ENCODE peak calls at places on chromosomes 1 and 21, in eight cellular contexts. One of them, this sample, is unnamed.
A peak's percentile ranks its signal among the peaks of the same experiment; 100 is the strongest.

GRCh38 chr1:208173749-208174148 is 70.4 kb downstream of the PLXNA2 start:
- DNase-seq in CD4-positive, alpha-beta T cell: no peak
- DNase-seq in fibroblast of the aortic adventitia: no peak
- DNase-seq in neural crest cell: no peak
- DNase-seq in AG09309: no peak
- DNase-seq in adrenal gland: no peak
- DNase-seq in fibroblast of lung: peak; percentile 43
- DNase-seq in stomach: no peak
- DNase-seq in this sample: no peak

GRCh38 chr1:188904201-188904600 is 1573.5 kb downstream of the BRINP3 start:
- DNase-seq in CD4-positive, alpha-beta T cell: no peak
- DNase-seq in fibroblast of the aortic adventitia: no peak
- DNase-seq in neural crest cell: no peak
- DNase-seq in AG09309: no peak
- DNase-seq in adrenal gland: no peak
- DNase-seq in fibroblast of lung: peak; percentile 7
- DNase-seq in stomach: no peak
- DNase-seq in this sample: no peak

GRCh38 chr21:37751268-37751975 is 164.8 kb downstream of the KCNJ6 start:
- DNase-seq in CD4-positive, alpha-beta T cell: no peak
- DNase-seq in fibroblast of the aortic adventitia: peak; percentile 18
- DNase-seq in neural crest cell: no peak
- DNase-seq in AG09309: no peak
- DNase-seq in adrenal gland: no peak
- DNase-seq in fibroblast of lung: peak; percentile 54
- DNase-seq in stomach: no peak
- DNase-seq in this sample: no peak

GRCh38 chr1:18849252-18849651 is 10.2 kb downstream of the TAS1R2 start:
- DNase-seq in CD4-positive, alpha-beta T cell: no peak
- DNase-seq in fibroblast of the aortic adventitia: no peak
- DNase-seq in neural crest cell: no peak
- DNase-seq in AG09309: no peak
- DNase-seq in adrenal gland: peak; percentile 62
- DNase-seq in fibroblast of lung: no peak
- DNase-seq in stomach: no peak
- DNase-seq in this sample: no peak

GRCh38 chr21:46661211-46661625 is 25.7 kb downstream of the PRMT2 start:
- DNase-seq in CD4-positive, alpha-beta T cell: peak; percentile 53
- DNase-seq in fibroblast of the aortic adventitia: peak; percentile 83
- DNase-seq in neural crest cell: peak; percentile 48
- DNase-seq in AG09309: peak; percentile 43
- DNase-seq in adrenal gland: peak; percentile 68
- DNase-seq in fibroblast of lung: peak; percentile 80
- DNase-seq in stomach: peak; percentile 40
- DNase-seq in this sample: peak; percentile 88

GRCh38 chr1:78651247-78651646 is 1.6 kb downstream of the IFI44 start:
- DNase-seq in CD4-positive, alpha-beta T cell: no peak
- DNase-seq in fibroblast of the aortic adventitia: no peak
- DNase-seq in neural crest cell: no peak
- DNase-seq in AG09309: no peak
- DNase-seq in adrenal gland: no peak
- DNase-seq in fibroblast of lung: peak; percentile 39
- DNase-seq in stomach: no peak
- DNase-seq in this sample: no peak

GRCh38 chr1:74053407-74053806 is 144.6 kb downstream of the LRRIQ3 start:
- DNase-seq in CD4-positive, alpha-beta T cell: no peak
- DNase-seq in fibroblast of the aortic adventitia: no peak
- DNase-seq in neural crest cell: no peak
- DNase-seq in AG09309: no peak
- DNase-seq in adrenal gland: no peak
- DNase-seq in fibroblast of lung: peak; percentile 32
- DNase-seq in stomach: no peak
- DNase-seq in this sample: no peak

GRCh38 chr1:56965191-56965590 is 624 bp downstream of the C8B start:
- DNase-seq in CD4-positive, alpha-beta T cell: no peak
- DNase-seq in fibroblast of the aortic adventitia: no peak
- DNase-seq in neural crest cell: no peak
- DNase-seq in AG09309: no peak
- DNase-seq in adrenal gland: no peak
- DNase-seq in fibroblast of lung: no peak
- DNase-seq in stomach: no peak
- DNase-seq in this sample: no peak

GRCh38 chr1:175373786-175374623 is 181.4 kb upstream of the KIAA0040 start:
- DNase-seq in CD4-positive, alpha-beta T cell: no peak
- DNase-seq in fibroblast of the aortic adventitia: no peak
- DNase-seq in neural crest cell: peak; percentile 69
- DNase-seq in AG09309: no peak
- DNase-seq in adrenal gland: peak; percentile 25
- DNase-seq in fibroblast of lung: no peak
- DNase-seq in stomach: no peak
- DNase-seq in this sample: peak; percentile 47

GRCh38 chr1:159996653-159997052 is 35.1 kb downstream of the PIGM start:
- DNase-seq in CD4-positive, alpha-beta T cell: no peak
- DNase-seq in fibroblast of the aortic adventitia: peak; percentile 95
- DNase-seq in neural crest cell: no peak
- DNase-seq in AG09309: peak; percentile 74
- DNase-seq in adrenal gland: no peak
- DNase-seq in fibroblast of lung: peak; percentile 96
- DNase-seq in stomach: no peak
- DNase-seq in this sample: no peak

DNA sequence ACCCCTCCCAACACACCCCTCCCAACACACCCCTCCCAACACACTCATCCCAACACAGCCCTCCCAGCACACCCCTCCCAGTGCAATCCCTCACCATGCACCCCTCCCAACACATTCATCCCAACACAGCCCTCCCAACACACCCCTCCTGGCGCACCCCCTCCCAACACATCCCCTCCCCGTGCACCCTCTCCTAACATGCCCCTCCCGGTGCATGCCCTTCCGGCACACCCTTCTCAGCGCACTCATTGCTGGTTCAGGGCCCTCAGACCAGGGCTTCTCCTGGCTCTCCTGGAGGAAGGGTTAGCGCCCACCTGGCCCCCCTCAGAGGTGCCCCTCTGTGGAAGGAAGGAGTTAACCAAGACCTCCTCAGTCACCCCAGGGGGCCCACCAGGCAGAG is 74.5 kb upstream of the ARHGEF16 start:
- DNase-seq in CD4-positive, alpha-beta T cell: no peak
- DNase-seq in fibroblast of the aortic adventitia: no peak
- DNase-seq in neural crest cell: no peak
- DNase-seq in AG09309: no peak
- DNase-seq in adrenal gland: no peak
- DNase-seq in fibroblast of lung: no peak
- DNase-seq in stomach: no peak
- DNase-seq in this sample: no peak
- TF ChIP-seq CTCF in CD4-positive, alpha-beta T cell: no peak
- TF ChIP-seq CTCF in fibroblast of the aortic adventitia: no peak
- TF ChIP-seq CTCF in neural crest cell: no peak
- TF ChIP-seq CTCF in AG09309: no peak
- TF ChIP-seq CTCF in adrenal gland: no peak
- TF ChIP-seq CTCF in fibroblast of lung: no peak
- TF ChIP-seq CTCF in stomach: no peak
- TF ChIP-seq CTCF in this sample: no peak

GRCh38 chr1:26189751-26190275 is 589 bp upstream of the CATSPER4 start:
- DNase-seq in CD4-positive, alpha-beta T cell: no peak
- DNase-seq in fibroblast of the aortic adventitia: no peak
- DNase-seq in neural crest cell: no peak
- DNase-seq in AG09309: no peak
- DNase-seq in adrenal gland: no peak
- DNase-seq in fibroblast of lung: no peak
- DNase-seq in stomach: no peak
- DNase-seq in this sample: no peak
- TF ChIP-seq CTCF in CD4-positive, alpha-beta T cell: no peak
- TF ChIP-seq CTCF in fibroblast of the aortic adventitia: no peak
- TF ChIP-seq CTCF in neural crest cell: no peak
- TF ChIP-seq CTCF in AG09309: no peak
- TF ChIP-seq CTCF in adrenal gland: no peak
- TF ChIP-seq CTCF in fibroblast of lung: no peak
- TF ChIP-seq CTCF in stomach: no peak
- TF ChIP-seq CTCF in this sample: no peak

GRCh38 chr1:110011527-110012041 is 22.8 kb upstream of the STRIP1 start:
- DNase-seq in CD4-positive, alpha-beta T cell: no peak
- DNase-seq in fibroblast of the aortic adventitia: peak; percentile 74
- DNase-seq in neural crest cell: no peak
- DNase-seq in AG09309: no peak
- DNase-seq in adrenal gland: no peak
- DNase-seq in fibroblast of lung: peak; percentile 51
- DNase-seq in stomach: peak; percentile 33
- DNase-seq in this sample: peak; percentile 77
- TF ChIP-seq CTCF in CD4-positive, alpha-beta T cell: no peak
- TF ChIP-seq CTCF in fibroblast of the aortic adventitia: peak; percentile 67
- TF ChIP-seq CTCF in neural crest cell: peak; percentile 65
- TF ChIP-seq CTCF in AG09309: peak; percentile 63
- TF ChIP-seq CTCF in adrenal gland: peak; percentile 47
- TF ChIP-seq CTCF in fibroblast of lung: peak; percentile 77
- TF ChIP-seq CTCF in stomach: peak; percentile 42
- TF ChIP-seq CTCF in this sample: peak; percentile 62

GRCh38 chr1:89994805-89995594 is at the start of gene ZNF326:
- DNase-seq in CD4-positive, alpha-beta T cell: peak; percentile 90
- DNase-seq in fibroblast of the aortic adventitia: peak; percentile 93
- DNase-seq in neural crest cell: peak; percentile 98
- DNase-seq in AG09309: peak; percentile 91
- DNase-seq in adrenal gland: peak; percentile 97
- DNase-seq in fibroblast of lung: peak; percentile 96
- DNase-seq in stomach: peak; percentile 98
- DNase-seq in this sample: peak; percentile 99
- TF ChIP-seq CTCF in CD4-positive, alpha-beta T cell: no peak
- TF ChIP-seq CTCF in fibroblast of the aortic adventitia: no peak
- TF ChIP-seq CTCF in neural crest cell: no peak
- TF ChIP-seq CTCF in AG09309: no peak
- TF ChIP-seq CTCF in adrenal gland: no peak
- TF ChIP-seq CTCF in fibroblast of lung: no peak
- TF ChIP-seq CTCF in stomach: no peak
- TF ChIP-seq CTCF in this sample: no peak

GRCh38 chr1:152657677-152658076 is 5.5 kb upstream of the LCE2D start:
- DNase-seq in CD4-positive, alpha-beta T cell: no peak
- DNase-seq in fibroblast of the aortic adventitia: no peak
- DNase-seq in neural crest cell: no peak
- DNase-seq in AG09309: no peak
- DNase-seq in adrenal gland: no peak
- DNase-seq in fibroblast of lung: no peak
- DNase-seq in stomach: no peak
- DNase-seq in this sample: no peak
- TF ChIP-seq CTCF in CD4-positive, alpha-beta T cell: no peak
- TF ChIP-seq CTCF in fibroblast of the aortic adventitia: no peak
- TF ChIP-seq CTCF in neural crest cell: no peak
- TF ChIP-seq CTCF in AG09309: no peak
- TF ChIP-seq CTCF in adrenal gland: no peak
- TF ChIP-seq CTCF in fibroblast of lung: no peak
- TF ChIP-seq CTCF in stomach: no peak
- TF ChIP-seq CTCF in this sample: no peak

GRCh38 chr1:34547043-34547674 is 207.7 kb upstream of the GJB5 start:
- DNase-seq in CD4-positive, alpha-beta T cell: no peak
- DNase-seq in fibroblast of the aortic adventitia: peak; percentile 5
- DNase-seq in neural crest cell: peak; percentile 5
- DNase-seq in AG09309: no peak
- DNase-seq in adrenal gland: peak; percentile 22
- DNase-seq in fibroblast of lung: no peak
- DNase-seq in stomach: no peak
- DNase-seq in this sample: no peak
- TF ChIP-seq CTCF in CD4-positive, alpha-beta T cell: no peak
- TF ChIP-seq CTCF in fibroblast of the aortic adventitia: peak; percentile 21
- TF ChIP-seq CTCF in neural crest cell: peak; percentile 53
- TF ChIP-seq CTCF in AG09309: no peak
- TF ChIP-seq CTCF in adrenal gland: no peak
- TF ChIP-seq CTCF in fibroblast of lung: no peak
- TF ChIP-seq CTCF in stomach: no peak
- TF ChIP-seq CTCF in this sample: no peak

GRCh38 chr1:66349277-66349676 is 184.7 kb upstream of the SGIP1 start:
- DNase-seq in CD4-positive, alpha-beta T cell: no peak
- DNase-seq in fibroblast of the aortic adventitia: no peak
- DNase-seq in neural crest cell: no peak
- DNase-seq in AG09309: no peak
- DNase-seq in adrenal gland: no peak
- DNase-seq in fibroblast of lung: no peak
- DNase-seq in stomach: no peak
- DNase-seq in this sample: no peak
- TF ChIP-seq CTCF in CD4-positive, alpha-beta T cell: no peak
- TF ChIP-seq CTCF in fibroblast of the aortic adventitia: no peak
- TF ChIP-seq CTCF in neural crest cell: no peak
- TF ChIP-seq CTCF in AG09309: no peak
- TF ChIP-seq CTCF in adrenal gland: no peak
- TF ChIP-seq CTCF in fibroblast of lung: no peak
- TF ChIP-seq CTCF in stomach: no peak
- TF ChIP-seq CTCF in this sample: no peak

GRCh38 chr1:164930833-164931232 is 371.8 kb downstream of the PBX1 start:
- DNase-seq in CD4-positive, alpha-beta T cell: no peak
- DNase-seq in fibroblast of the aortic adventitia: no peak
- DNase-seq in neural crest cell: no peak
- DNase-seq in AG09309: no peak
- DNase-seq in adrenal gland: no peak
- DNase-seq in fibroblast of lung: no peak
- DNase-seq in stomach: no peak
- DNase-seq in this sample: no peak

GRCh38 chr1:164930241-164930640 is 371.3 kb downstream of the PBX1 start:
- DNase-seq in CD4-positive, alpha-beta T cell: no peak
- DNase-seq in fibroblast of the aortic adventitia: no peak
- DNase-seq in neural crest cell: no peak
- DNase-seq in AG09309: no peak
- DNase-seq in adrenal gland: no peak
- DNase-seq in fibroblast of lung: no peak
- DNase-seq in stomach: no peak
- DNase-seq in this sample: no peak

GRCh38 chr1:164937297-164937696 is 378.3 kb downstream of the PBX1 start:
- DNase-seq in CD4-positive, alpha-beta T cell: no peak
- DNase-seq in fibroblast of the aortic adventitia: no peak
- DNase-seq in neural crest cell: no peak
- DNase-seq in AG09309: no peak
- DNase-seq in adrenal gland: no peak
- DNase-seq in fibroblast of lung: no peak
- DNase-seq in stomach: no peak
- DNase-seq in this sample: no peak

GRCh38 chr1:164928223-164928814 is 369.3 kb downstream of the PBX1 start:
- DNase-seq in CD4-positive, alpha-beta T cell: no peak
- DNase-seq in fibroblast of the aortic adventitia: no peak
- DNase-seq in neural crest cell: no peak
- DNase-seq in AG09309: no peak
- DNase-seq in adrenal gland: no peak
- DNase-seq in fibroblast of lung: no peak
- DNase-seq in stomach: no peak
- DNase-seq in this sample: no peak

GRCh38 chr1:164932580-164932979 is 373.6 kb downstream of the PBX1 start:
- DNase-seq in CD4-positive, alpha-beta T cell: no peak
- DNase-seq in fibroblast of the aortic adventitia: no peak
- DNase-seq in neural crest cell: no peak
- DNase-seq in AG09309: no peak
- DNase-seq in adrenal gland: no peak
- DNase-seq in fibroblast of lung: no peak
- DNase-seq in stomach: no peak
- DNase-seq in this sample: no peak
- TF ChIP-seq CTCF in CD4-positive, alpha-beta T cell: no peak
- TF ChIP-seq CTCF in fibroblast of the aortic adventitia: no peak
- TF ChIP-seq CTCF in neural crest cell: no peak
- TF ChIP-seq CTCF in AG09309: no peak
- TF ChIP-seq CTCF in adrenal gland: no peak
- TF ChIP-seq CTCF in fibroblast of lung: no peak
- TF ChIP-seq CTCF in stomach: no peak
- TF ChIP-seq CTCF in this sample: no peak